ENCODE peak calls at places on chromosomes 1 and 21, in eight cellular contexts. One of them, this sample, is unnamed.

GRCh38 chr1:9025474-9025873 is 749 bp downstream of the SLC2A7 start:
- DNase-seq in left ventricle myocardium inferior: no peak
- DNase-seq in fibroblast of mammary gland: no peak
- DNase-seq in NT2/D1: no peak
- DNase-seq in HCT116: no peak
- DNase-seq in aorta: no peak
- DNase-seq in lower leg skin: no peak
- DNase-seq in naive thymus-derived CD4-positive, alpha-beta T cell: no peak
- DNase-seq in this sample: no peak

GRCh38 chr1:45329445-45329844 is 2.8 kb downstream of the HPDL start:
- DNase-seq in left ventricle myocardium inferior: no peak
- DNase-seq in HCT116: no peak
- DNase-seq in lower leg skin: peak
- DNase-seq in naive thymus-derived CD4-positive, alpha-beta T cell: no peak
- DNase-seq in NT2/D1: peak
- DNase-seq in aorta: no peak
- DNase-seq in fibroblast of mammary gland: no peak
- DNase-seq in this sample: no peak

GRCh38 chr1:78078358-78078757 is 32.6 kb downstream of the GIPC2 start:
- DNase-seq in naive thymus-derived CD4-positive, alpha-beta T cell: no peak
- DNase-seq in aorta: no peak
- DNase-seq in lower leg skin: no peak
- DNase-seq in fibroblast of mammary gland: no peak
- DNase-seq in HCT116: no peak
- DNase-seq in NT2/D1: no peak
- DNase-seq in left ventricle myocardium inferior: no peak
- DNase-seq in this sample: no peak

GRCh38 chr1:98661544-98662353 is at the start of gene SNX7:
- DNase-seq in HCT116: peak
- DNase-seq in naive thymus-derived CD4-positive, alpha-beta T cell: no peak
- DNase-seq in aorta: peak
- DNase-seq in NT2/D1: peak
- DNase-seq in fibroblast of mammary gland: peak
- DNase-seq in left ventricle myocardium inferior: peak
- DNase-seq in lower leg skin: peak
- DNase-seq in this sample: peak

GRCh38 chr21:43810505-43811261 is 21.3 kb downstream of the RRP1 start:
- DNase-seq in NT2/D1: peak
- DNase-seq in lower leg skin: peak
- DNase-seq in naive thymus-derived CD4-positive, alpha-beta T cell: peak
- DNase-seq in HCT116: peak
- DNase-seq in aorta: peak
- DNase-seq in fibroblast of mammary gland: peak
- DNase-seq in left ventricle myocardium inferior: peak
- DNase-seq in this sample: no peak

GRCh38 chr1:186915555-186915954 is 86.8 kb downstream of the PLA2G4A start:
- DNase-seq in lower leg skin: no peak
- DNase-seq in aorta: no peak
- DNase-seq in fibroblast of mammary gland: peak
- DNase-seq in naive thymus-derived CD4-positive, alpha-beta T cell: no peak
- DNase-seq in HCT116: no peak
- DNase-seq in left ventricle myocardium inferior: no peak
- DNase-seq in NT2/D1: no peak
- DNase-seq in this sample: no peak

GRCh38 chr1:221620437-221621384 is 121.2 kb downstream of the DUSP10 start:
- DNase-seq in lower leg skin: no peak
- DNase-seq in aorta: no peak
- DNase-seq in NT2/D1: no peak
- DNase-seq in fibroblast of mammary gland: peak
- DNase-seq in left ventricle myocardium inferior: no peak
- DNase-seq in naive thymus-derived CD4-positive, alpha-beta T cell: no peak
- DNase-seq in HCT116: no peak
- DNase-seq in this sample: peak

GRCh38 chr1:103523346-103523745 is 2.2 kb upstream of the RNPC3 start:
- DNase-seq in aorta: no peak
- DNase-seq in fibroblast of mammary gland: no peak
- DNase-seq in left ventricle myocardium inferior: no peak
- DNase-seq in NT2/D1: no peak
- DNase-seq in lower leg skin: no peak
- DNase-seq in naive thymus-derived CD4-positive, alpha-beta T cell: no peak
- DNase-seq in HCT116: no peak
- DNase-seq in this sample: no peak

GRCh38 chr1:41014871-41015270 is 6.7 kb downstream of the SLFNL1 start:
- DNase-seq in lower leg skin: peak
- DNase-seq in fibroblast of mammary gland: no peak
- DNase-seq in HCT116: no peak
- DNase-seq in aorta: no peak
- DNase-seq in naive thymus-derived CD4-positive, alpha-beta T cell: no peak
- DNase-seq in NT2/D1: no peak
- DNase-seq in left ventricle myocardium inferior: no peak
- DNase-seq in this sample: no peak

GRCh38 chr21:31559368-31560119 is 99.9 kb upstream of the SOD1 start:
- DNase-seq in fibroblast of mammary gland: peak
- DNase-seq in naive thymus-derived CD4-positive, alpha-beta T cell: peak
- DNase-seq in aorta: peak
- DNase-seq in left ventricle myocardium inferior: peak
- DNase-seq in lower leg skin: peak
- DNase-seq in NT2/D1: peak
- DNase-seq in HCT116: peak
- DNase-seq in this sample: peak

GRCh38 chr1:27598902-27599528 is 4.9 kb downstream of the AHDC1 start:
- DNase-seq in fibroblast of mammary gland: peak
- DNase-seq in NT2/D1: no peak
- DNase-seq in left ventricle myocardium inferior: no peak
- DNase-seq in HCT116: no peak
- DNase-seq in lower leg skin: no peak
- DNase-seq in naive thymus-derived CD4-positive, alpha-beta T cell: no peak
- DNase-seq in aorta: peak
- DNase-seq in this sample: no peak

GRCh38 chr21:20388400-20388799 is 609.8 kb upstream of the NCAM2 start:
- DNase-seq in fibroblast of mammary gland: no peak
- DNase-seq in naive thymus-derived CD4-positive, alpha-beta T cell: no peak
- DNase-seq in aorta: no peak
- DNase-seq in HCT116: no peak
- DNase-seq in lower leg skin: no peak
- DNase-seq in left ventricle myocardium inferior: no peak
- DNase-seq in NT2/D1: no peak
- DNase-seq in this sample: no peak

GRCh38 chr1:11525151-11525505 is 46.2 kb downstream of the DISP3 start:
- DNase-seq in lower leg skin: peak
- DNase-seq in HCT116: no peak
- DNase-seq in NT2/D1: no peak
- DNase-seq in aorta: no peak
- DNase-seq in naive thymus-derived CD4-positive, alpha-beta T cell: no peak
- DNase-seq in left ventricle myocardium inferior: no peak
- DNase-seq in fibroblast of mammary gland: no peak
- DNase-seq in this sample: no peak

DNA sequence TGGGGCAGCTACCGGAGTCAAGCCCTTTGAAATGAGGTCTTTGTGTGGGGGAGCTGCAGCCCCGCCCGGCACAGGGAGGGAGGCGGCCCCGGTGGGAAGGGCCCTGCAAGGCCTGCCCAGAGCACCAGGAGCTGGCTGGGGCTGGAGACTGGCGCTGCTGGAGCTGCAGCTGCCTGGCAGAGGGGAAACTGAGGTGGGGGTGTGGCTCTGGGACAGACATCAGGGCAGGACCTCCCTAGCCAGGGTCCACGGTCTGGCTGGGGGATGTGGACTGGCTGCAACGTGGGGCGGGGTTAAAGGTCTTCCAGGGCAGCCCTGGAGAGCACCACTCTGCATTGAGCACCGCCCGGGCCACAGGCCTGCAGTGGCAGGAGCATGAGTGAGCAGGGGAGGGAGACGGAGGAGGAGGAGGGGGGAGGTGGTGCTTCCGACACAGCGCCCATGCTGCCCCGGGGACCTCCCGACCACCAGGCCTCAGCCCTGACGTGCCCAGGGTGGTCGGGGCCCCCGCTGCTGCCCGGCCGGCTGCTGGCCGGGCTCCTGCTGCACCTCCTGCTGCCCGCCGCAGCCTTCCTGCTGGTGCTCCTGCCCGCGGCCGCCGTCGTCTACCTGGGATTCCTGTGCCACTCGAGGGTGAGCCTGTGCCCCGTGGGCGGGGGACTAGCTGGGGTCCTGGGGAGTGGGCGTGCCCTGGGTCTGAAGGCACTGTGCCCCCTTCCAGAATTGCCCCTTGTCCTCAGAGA is 4.8 kb upstream of the ANKRD65 start:
- DNase-seq in lower leg skin: no peak
- DNase-seq in NT2/D1: no peak
- DNase-seq in HCT116: no peak
- DNase-seq in fibroblast of mammary gland: no peak
- DNase-seq in left ventricle myocardium inferior: no peak
- DNase-seq in aorta: peak
- DNase-seq in naive thymus-derived CD4-positive, alpha-beta T cell: no peak
- DNase-seq in this sample: no peak
- H3K4me3 ChIP-seq in lower leg skin: no peak
- H3K4me3 ChIP-seq in NT2/D1: peak
- H3K4me3 ChIP-seq in HCT116: no peak
- H3K4me3 ChIP-seq in fibroblast of mammary gland: no peak
- H3K4me3 ChIP-seq in left ventricle myocardium inferior: no peak
- H3K4me3 ChIP-seq in aorta: no peak
- H3K4me3 ChIP-seq in naive thymus-derived CD4-positive, alpha-beta T cell: no peak
- H3K4me3 ChIP-seq in this sample: no peak

GRCh38 chr1:173871500-173871899 is 3.3 kb downstream of the ZBTB37 start:
- DNase-seq in lower leg skin: no peak
- DNase-seq in naive thymus-derived CD4-positive, alpha-beta T cell: no peak
- DNase-seq in left ventricle myocardium inferior: no peak
- DNase-seq in aorta: no peak
- DNase-seq in NT2/D1: no peak
- DNase-seq in HCT116: no peak
- DNase-seq in fibroblast of mammary gland: no peak
- DNase-seq in this sample: no peak
- H3K4me3 ChIP-seq in lower leg skin: no peak
- H3K4me3 ChIP-seq in naive thymus-derived CD4-positive, alpha-beta T cell: no peak
- H3K4me3 ChIP-seq in left ventricle myocardium inferior: no peak
- H3K4me3 ChIP-seq in aorta: no peak
- H3K4me3 ChIP-seq in NT2/D1: no peak
- H3K4me3 ChIP-seq in HCT116: no peak
- H3K4me3 ChIP-seq in fibroblast of mammary gland: no peak
- H3K4me3 ChIP-seq in this sample: no peak

GRCh38 chr1:200738348-200738732 is 353 bp upstream of the CAMSAP2 start:
- DNase-seq in fibroblast of mammary gland: no peak
- DNase-seq in lower leg skin: no peak
- DNase-seq in aorta: no peak
- DNase-seq in left ventricle myocardium inferior: no peak
- DNase-seq in NT2/D1: no peak
- DNase-seq in HCT116: no peak
- DNase-seq in naive thymus-derived CD4-positive, alpha-beta T cell: no peak
- DNase-seq in this sample: no peak
- H3K4me3 ChIP-seq in fibroblast of mammary gland: peak
- H3K4me3 ChIP-seq in lower leg skin: no peak
- H3K4me3 ChIP-seq in aorta: peak
- H3K4me3 ChIP-seq in left ventricle myocardium inferior: peak
- H3K4me3 ChIP-seq in NT2/D1: peak
- H3K4me3 ChIP-seq in HCT116: peak
- H3K4me3 ChIP-seq in naive thymus-derived CD4-positive, alpha-beta T cell: peak
- H3K4me3 ChIP-seq in this sample: peak

GRCh38 chr1:18107671-18108312 is at the start of gene IGSF21:
- DNase-seq in left ventricle myocardium inferior: no peak
- DNase-seq in NT2/D1: no peak
- DNase-seq in fibroblast of mammary gland: no peak
- DNase-seq in naive thymus-derived CD4-positive, alpha-beta T cell: no peak
- DNase-seq in HCT116: no peak
- DNase-seq in lower leg skin: no peak
- DNase-seq in aorta: no peak
- DNase-seq in this sample: no peak
- H3K4me3 ChIP-seq in left ventricle myocardium inferior: peak
- H3K4me3 ChIP-seq in NT2/D1: peak
- H3K4me3 ChIP-seq in fibroblast of mammary gland: no peak
- H3K4me3 ChIP-seq in naive thymus-derived CD4-positive, alpha-beta T cell: no peak
- H3K4me3 ChIP-seq in HCT116: no peak
- H3K4me3 ChIP-seq in lower leg skin: no peak
- H3K4me3 ChIP-seq in aorta: no peak
- H3K4me3 ChIP-seq in this sample: no peak

DNA sequence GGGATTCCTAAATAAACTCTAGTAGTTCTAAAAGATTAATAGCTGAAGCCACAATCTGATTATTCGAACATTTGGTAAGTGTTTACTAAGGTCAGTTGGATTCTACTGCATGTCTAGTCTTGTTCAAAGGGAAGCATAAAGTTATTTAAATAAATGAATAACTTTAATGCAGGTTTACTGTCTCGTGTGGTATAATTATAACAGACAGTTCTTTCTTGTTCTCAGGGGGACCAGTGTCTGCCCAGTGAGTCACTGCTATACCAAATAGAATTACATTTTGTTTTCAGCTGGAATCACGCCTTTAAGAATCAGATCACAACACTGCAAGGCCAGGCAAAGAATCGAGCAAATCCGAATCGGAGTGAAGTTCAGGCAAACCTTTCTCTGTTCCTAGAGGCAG is 45.1 kb downstream of the SMG7 start:
- DNase-seq in naive thymus-derived CD4-positive, alpha-beta T cell: no peak
- DNase-seq in left ventricle myocardium inferior: no peak
- DNase-seq in fibroblast of mammary gland: no peak
- DNase-seq in aorta: no peak
- DNase-seq in HCT116: no peak
- DNase-seq in lower leg skin: no peak
- DNase-seq in NT2/D1: no peak
- DNase-seq in this sample: no peak
- H3K4me3 ChIP-seq in naive thymus-derived CD4-positive, alpha-beta T cell: no peak
- H3K4me3 ChIP-seq in left ventricle myocardium inferior: no peak
- H3K4me3 ChIP-seq in fibroblast of mammary gland: no peak
- H3K4me3 ChIP-seq in aorta: no peak
- H3K4me3 ChIP-seq in HCT116: no peak
- H3K4me3 ChIP-seq in lower leg skin: no peak
- H3K4me3 ChIP-seq in NT2/D1: no peak
- H3K4me3 ChIP-seq in this sample: no peak

DNA sequence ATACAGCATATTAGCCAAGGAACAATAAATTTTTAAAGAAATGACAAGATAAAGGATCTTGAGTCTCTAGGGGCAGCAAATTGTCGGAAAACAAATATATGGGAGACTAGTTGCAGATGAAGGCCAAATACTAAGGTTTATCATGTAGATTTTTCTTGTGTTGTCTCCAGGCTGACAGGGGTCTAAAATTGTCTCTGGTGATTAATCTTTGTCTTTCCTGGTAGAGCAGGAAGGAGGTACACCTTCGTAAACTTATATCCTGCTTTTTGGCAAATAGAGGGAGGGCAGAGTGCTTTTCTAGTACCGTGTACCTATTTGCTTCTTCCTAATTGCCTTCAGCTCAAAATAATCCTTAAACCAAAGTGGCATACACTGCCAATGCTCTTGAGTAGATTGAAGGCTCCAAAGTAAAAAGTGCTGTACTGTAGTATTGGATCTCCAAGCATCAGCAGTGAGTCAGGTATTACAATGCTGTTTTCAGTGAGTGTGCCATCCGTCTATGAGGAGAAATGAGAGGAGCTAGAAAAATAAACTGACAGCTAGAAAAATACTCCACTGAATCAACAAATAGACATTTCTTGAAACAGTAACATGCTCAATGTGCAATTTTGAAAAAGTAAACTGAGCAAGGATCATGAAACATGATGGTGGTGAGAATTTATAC is 1.8 kb upstream of the LEPR start:
- DNase-seq in left ventricle myocardium inferior: no peak
- DNase-seq in fibroblast of mammary gland: no peak
- DNase-seq in naive thymus-derived CD4-positive, alpha-beta T cell: no peak
- DNase-seq in NT2/D1: no peak
- DNase-seq in lower leg skin: no peak
- DNase-seq in aorta: no peak
- DNase-seq in HCT116: no peak
- DNase-seq in this sample: no peak
- H3K4me3 ChIP-seq in left ventricle myocardium inferior: no peak
- H3K4me3 ChIP-seq in fibroblast of mammary gland: no peak
- H3K4me3 ChIP-seq in naive thymus-derived CD4-positive, alpha-beta T cell: no peak
- H3K4me3 ChIP-seq in NT2/D1: no peak
- H3K4me3 ChIP-seq in lower leg skin: no peak
- H3K4me3 ChIP-seq in aorta: no peak
- H3K4me3 ChIP-seq in HCT116: no peak
- H3K4me3 ChIP-seq in this sample: no peak

This sample was measured in skeletal muscle cell.